ENCODE peak calls at places on chromosomes 4 and X, in nine cellular contexts. N is endodermal cell, G is stomach, F is vagina, L is breast epithelium, E is colonic mucosa, U is suprapubic skin, K is left ventricle myocardium inferior, R is lower lobe of right lung. Q is an unnamed sample.
A peak's percentile ranks its signal among the peaks of the same experiment; 100 is the strongest.

GRCh38 chrX:53483838-53484420 is 49.8 kb upstream of the HSD17B10 start:
- DNase-seq in E (no peak), F (no peak), U (no peak), R (no peak), K (no peak), L (no peak), N (no peak), G (no peak), Q (no peak)

GRCh38 chr4:176818531-176818930 is 25.8 kb upstream of the VEGFC start:
- DNase-seq in U (no peak), R (no peak), F (no peak), L (no peak), K (no peak), E (no peak), G (no peak), N (no peak), Q (no peak)

GRCh38 chr4:185435466-185435865 is 9.7 kb upstream of the UFSP2 start:
- DNase-seq in L (no peak), U (no peak), G (no peak), R (no peak), F (no peak), K (no peak), E (no peak), N (no peak), Q (no peak)

GRCh38 chrX:2703991-2704369 is 12.9 kb downstream of the CD99 start:
- DNase-seq in G (no peak), L (no peak), R (no peak), K (peak; percentile 47), F (no peak), E (peak; percentile 66), N (peak; percentile 67), U (no peak), Q (no peak)

GRCh38 chr4:147776600-147777175 is 44.8 kb downstream of the ARHGAP10 start:
- DNase-seq in K (no peak), L (no peak), F (no peak), R (no peak), U (no peak), E (no peak), N (no peak), G (no peak), Q (no peak)

GRCh38 chr4:23392860-23393458 is 496.9 kb downstream of the PPARGC1A start:
- DNase-seq in E (no peak), U (no peak), R (no peak), N (no peak), G (no peak), F (no peak), K (no peak), L (no peak), Q (no peak)

GRCh38 chr4:89486673-89487072 is 179.1 kb upstream of the GPRIN3 start:
- DNase-seq in F (no peak), G (no peak), N (peak; percentile 51), E (no peak), U (no peak), K (no peak), L (no peak), R (no peak), Q (no peak)

GRCh38 chrX:46626566-46626965 is 53.0 kb downstream of the CHST7 start:
- DNase-seq in F (no peak), U (no peak), K (no peak), E (no peak), R (peak; percentile 48), G (no peak), N (no peak), L (no peak), Q (no peak)

GRCh38 chr4:53128959-53129358 is 236.9 kb downstream of the SCFD2 start:
- DNase-seq in N (no peak), K (peak; percentile 48), G (no peak), U (no peak), R (no peak), F (no peak), E (no peak), L (no peak), Q (no peak)

GRCh38 chr4:38189445-38189844 is 229.2 kb downstream of the PTTG2 start:
- DNase-seq in U (no peak), L (no peak), G (no peak), N (no peak), E (no peak), R (no peak), F (no peak), K (no peak), Q (peak; percentile 91)

GRCh38 chr4:182897601-182898478 is 19.3 kb downstream of the DCTD start:
- DNase-seq in K (no peak), E (no peak), L (no peak), N (no peak), F (no peak), U (no peak), R (peak; percentile 71), G (peak; percentile 38), Q (no peak)

GRCh38 chr4:11543710-11544109 is 115.0 kb upstream of the HS3ST1 start:
- DNase-seq in U (no peak), L (no peak), N (no peak), R (no peak), K (no peak), G (no peak), E (no peak), F (no peak), Q (peak; percentile 26)

GRCh38 chr4:8221476-8221875 is 22.4 kb downstream of the SH3TC1 start:
- DNase-seq in G (no peak), U (no peak), E (no peak), F (no peak), L (no peak), K (no peak), R (no peak), N (no peak), Q (no peak)

GRCh38 chr4:123363729-123364128 is 32.9 kb upstream of the SPRY1 start:
- DNase-seq in E (no peak), K (no peak), L (no peak), N (peak; percentile 11), U (no peak), F (no peak), G (no peak), R (no peak), Q (no peak)
- TF ChIP-seq CTCF in E (no peak), K (no peak), L (no peak), N (no peak), U (no peak), F (no peak), G (no peak), R (no peak), Q (no peak)

GRCh38 chr4:112704322-112704721 is 67.4 kb downstream of the LARP7 start:
- DNase-seq in R (no peak), E (no peak), K (no peak), U (no peak), N (peak; percentile 14), F (no peak), L (no peak), G (no peak), Q (no peak)
- H3K4me3 ChIP-seq in R (no peak overlapping the region), E (no peak overlapping the region), K (no peak overlapping the region), U (no peak overlapping the region), N (peak overlapping the region; percentile 94), F (no peak overlapping the region), L (no peak overlapping the region), G (no peak overlapping the region), Q (no peak overlapping the region)

GRCh38 chrX:133482345-133483041 is 67.2 kb upstream of the GPC4 start:
- DNase-seq in K (no peak), N (no peak), G (no peak), E (no peak), F (no peak), R (no peak), L (no peak), U (no peak), Q (no peak)
- H3K27ac ChIP-seq in K (no peak overlapping the region), N (no peak overlapping the region), G (no peak overlapping the region), E (no peak overlapping the region), F (no peak overlapping the region), R (no peak overlapping the region), L (no peak overlapping the region), U (no peak overlapping the region), Q (no peak overlapping the region)

DNA sequence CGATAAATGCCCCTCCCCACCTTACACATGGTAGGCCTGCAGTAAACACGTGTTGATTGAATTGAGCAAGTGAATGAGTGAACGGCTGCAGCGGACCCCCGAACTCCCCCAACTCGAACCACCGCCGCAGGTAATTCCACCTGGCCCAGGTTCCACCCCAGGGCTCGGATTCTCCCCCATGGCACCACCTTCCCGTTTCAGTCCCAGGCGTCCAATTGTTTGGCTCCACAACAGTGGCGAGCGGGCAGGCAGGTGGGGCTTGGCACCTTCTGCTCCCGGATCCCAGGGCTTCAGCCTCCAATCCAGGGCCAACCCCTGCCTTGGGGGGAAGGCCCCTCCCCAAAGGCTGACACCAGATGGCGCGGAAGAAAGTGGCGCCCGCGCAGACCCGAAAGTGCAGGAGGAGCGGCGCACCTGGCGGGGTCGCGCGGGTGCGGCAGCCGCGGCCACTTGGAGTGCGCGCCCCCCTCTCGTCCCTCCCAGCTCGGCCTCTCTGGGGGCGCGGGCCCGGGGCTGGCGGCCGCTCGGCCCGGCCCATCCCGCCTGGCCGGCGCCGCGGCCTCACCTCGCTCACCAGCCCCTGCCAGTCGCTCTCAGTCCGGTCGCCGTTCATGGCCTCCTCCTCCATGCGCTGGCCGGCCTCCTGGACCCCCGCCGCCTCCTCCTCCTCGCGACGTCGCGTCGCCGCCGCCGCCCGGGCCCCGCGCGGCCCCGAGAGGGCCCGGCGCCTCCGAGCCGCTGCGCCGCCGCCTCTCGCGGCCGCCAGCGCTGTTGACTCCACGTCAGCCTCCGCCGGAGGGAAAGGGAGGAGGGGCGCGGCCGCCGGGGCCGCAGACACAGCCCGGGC is at the start of gene CCDC149:
- DNase-seq in N (peak; percentile 92), L (peak; percentile 85), U (peak; percentile 73), G (peak; percentile 89), R (peak; percentile 88), K (peak; percentile 71), E (peak; percentile 85), F (no peak), Q (peak; percentile 25)
- TF ChIP-seq CTCF in N (peak; percentile 37), L (no peak), U (no peak), G (no peak), R (no peak), K (peak; percentile 1), E (no peak), F (no peak), Q (no peak)

Q was measured in brain microvascular endothelial cell.